ENCODE peak calls at places on chromosome 2, in six cellular contexts. N is heart left ventricle, G is psoas muscle, X is right lobe of liver, A is pancreas, D is body of pancreas. U is an unnamed sample.
A peak's percentile ranks its signal among the peaks of the same experiment; 100 is the strongest.

GRCh38 chr2:153519260-153519875 is 40.8 kb upstream of the RPRM start:
- DNase-seq in X (peak; percentile 38), D (peak; percentile 73), G (peak; percentile 36), N (no peak), A (peak; percentile 84), U (no peak)

GRCh38 chr2:230268606-230269222 is 43.2 kb downstream of the SP140 start:
- DNase-seq in D (no peak), G (no peak), A (no peak), X (no peak), N (no peak), U (no peak)

GRCh38 chr2:75604479-75604878 is 42.1 kb upstream of the MRPL19 start:
- DNase-seq in X (no peak), A (no peak), N (no peak), D (no peak), G (no peak), U (no peak)

GRCh38 chr2:162242586-162243304 is 500 bp downstream of the FAP start:
- DNase-seq in G (no peak), D (no peak), X (no peak), A (no peak), N (no peak), U (no peak)

GRCh38 chr2:26584191-26584590 is 57.0 kb downstream of the CIB4 start:
- DNase-seq in D (no peak), A (peak; percentile 31), G (no peak), N (no peak), X (peak; percentile 5), U (no peak)

GRCh38 chr2:44462934-44463849 is 101.4 kb downstream of the CAMKMT start:
- DNase-seq in X (no peak), G (no peak), A (no peak), N (no peak), D (no peak), U (no peak)

GRCh38 chr2:86358982-86359381 is 21.6 kb upstream of the REEP1 start:
- DNase-seq in A (no peak), G (no peak), D (no peak), N (no peak), X (no peak), U (no peak)

GRCh38 chr2:39567507-39567906 is 98.2 kb upstream of the TMEM178A start:
- DNase-seq in X (no peak), D (no peak), N (no peak), G (no peak), A (no peak), U (no peak)

GRCh38 chr2:46954951-46955571 is 39.5 kb upstream of the MCFD2 start:
- DNase-seq in N (peak; percentile 81), D (peak; percentile 64), A (no peak), X (peak; percentile 76), G (peak; percentile 85), U (no peak)

GRCh38 chr2:160737247-160737646 is 243.6 kb upstream of the RBMS1 start:
- DNase-seq in X (no peak), A (no peak), N (no peak), G (no peak), D (no peak), U (no peak)

GRCh38 chr2:44362207-44363015 is 664 bp downstream of the CAMKMT start:
- DNase-seq in G (peak; percentile 19), D (peak; percentile 39), N (no peak), X (peak; percentile 47), A (peak; percentile 64), U (peak; percentile 78)

GRCh38 chr2:105977212-105977611 is 216.9 kb downstream of the UXS1 start:
- DNase-seq in G (no peak), D (no peak), A (no peak), N (no peak), X (no peak), U (no peak)

GRCh38 chr2:224722250-224722649 is 6.1 kb upstream of the CCDC195 start:
- DNase-seq in X (no peak), G (no peak), A (no peak), D (no peak), N (no peak), U (no peak)

GRCh38 chr2:36322108-36322507 is 33.5 kb upstream of the CRIM1 start:
- DNase-seq in G (no peak), N (no peak), X (no peak), D (no peak), A (no peak), U (no peak)

GRCh38 chr2:118848381-118849225 is 1.2 kb upstream of the EN1 start:
- DNase-seq in D (no peak), N (no peak), G (no peak), X (no peak), A (peak; percentile 51), U (no peak)

GRCh38 chr2:119008108-119008507 is 66.1 kb downstream of the MARCO start:
- DNase-seq in A (no peak), X (no peak), D (no peak), N (no peak), G (no peak), U (no peak)

GRCh38 chr2:46296216-46296839 is 879 bp upstream of the EPAS1 start:
- DNase-seq in A (no peak), G (peak; percentile 49), D (peak; percentile 63), X (peak; percentile 61), N (peak; percentile 54), U (peak; percentile 79)

GRCh38 chr2:124666976-124667375 is 641.9 kb downstream of the CNTNAP5 start:
- DNase-seq in X (no peak), N (no peak), G (no peak), D (no peak), A (no peak), U (no peak)

GRCh38 chr2:14387332-14387731 is 245.2 kb upstream of the LRATD1 start:
- DNase-seq in N (no peak), A (no peak), G (no peak), D (no peak), X (no peak), U (no peak)

GRCh38 chr2:148253716-148254115 is 232.8 kb downstream of the MBD5 start:
- DNase-seq in G (no peak), D (no peak), X (no peak), A (no peak), N (no peak), U (no peak)

GRCh38 chr2:16177671-16178180 is 237.4 kb downstream of the MYCN start:
- DNase-seq in A (no peak), D (no peak), N (no peak), X (no peak), G (no peak), U (no peak)

GRCh38 chr2:9221223-9221622 is 14.6 kb downstream of the ASAP2 start:
- DNase-seq in A (no peak), D (no peak), X (no peak), G (no peak), N (no peak), U (no peak)

GRCh38 chr2:168198476-168199192 is 48.8 kb downstream of the STK39 start:
- DNase-seq in A (no peak), N (no peak), D (no peak), G (no peak), X (no peak), U (no peak)

GRCh38 chr2:222448806-222449205 is 24.5 kb downstream of the SGPP2 start:
- DNase-seq in N (peak; percentile 57), G (no peak), A (no peak), D (no peak), X (no peak), U (no peak)

GRCh38 chr2:26450031-26450635 is 27.8 kb downstream of the OTOF start:
- DNase-seq in G (no peak), D (no peak), N (no peak), X (no peak), A (peak; percentile 28), U (no peak)

GRCh38 chr2:235149240-235149641 is 197.4 kb downstream of the SH3BP4 start:
- DNase-seq in X (no peak), G (no peak), A (no peak), N (no peak), D (no peak), U (no peak)

GRCh38 chr2:30692829-30693265 is 114.4 kb downstream of the CAPN13 start:
- DNase-seq in N (no peak), D (no peak), X (no peak), G (no peak), A (peak; percentile 44), U (no peak)

GRCh38 chr2:9018534-9018933 is 15.1 kb upstream of the MBOAT2 start:
- DNase-seq in G (no peak), A (no peak), D (no peak), N (no peak), X (no peak), U (no peak)

GRCh38 chr2:195602687-195603086 is 54.3 kb upstream of the SLC39A10 start:
- DNase-seq in X (no peak), G (no peak), D (no peak), A (no peak), N (no peak), U (no peak)

GRCh38 chr2:19801367-19802087 is 100.3 kb downstream of the TTC32 start:
- DNase-seq in A (no peak), X (no peak), N (peak; percentile 95), G (peak; percentile 92), D (peak; percentile 22), U (peak; percentile 86)
- H3K27ac ChIP-seq in A (no peak overlapping the region), X (no peak overlapping the region), N (peak overlapping the region; percentile 66), G (peak overlapping the region; percentile 70), D (no peak overlapping the region), U (no peak overlapping the region)

GRCh38 chr2:171475979-171476378 is 42.0 kb downstream of the DCAF17 start:
- DNase-seq in D (no peak), A (no peak), G (no peak), N (no peak), X (no peak), U (no peak)
- H3K36me3 ChIP-seq in D (no peaks in the 10 kb centered on the region), A (no peaks in the 10 kb centered on the region), G (peaks cover 7% of the 10 kb centered on the region), N (peaks cover 29% of the 10 kb centered on the region), X (no peaks in the 10 kb centered on the region), U (peaks cover 50% of the 10 kb centered on the region)

GRCh38 chr2:181290182-181290581 is 167.0 kb upstream of the ITGA4 start:
- DNase-seq in A (no peak), D (no peak), X (no peak), G (no peak), N (no peak), U (no peak)

GRCh38 chr2:181289698-181290097 is 167.5 kb upstream of the ITGA4 start:
- DNase-seq in A (no peak), G (no peak), D (no peak), N (no peak), X (no peak), U (no peak)

GRCh38 chr2:181300600-181301291 is 156.4 kb upstream of the ITGA4 start:
- DNase-seq in N (no peak), G (no peak), D (no peak), A (no peak), X (no peak), U (no peak)

GRCh38 chr2:181294979-181295378 is 162.2 kb upstream of the ITGA4 start:
- DNase-seq in X (no peak), G (no peak), N (no peak), A (no peak), D (no peak), U (no peak)
- H3K4me1 ChIP-seq in X (no peaks in the 10 kb centered on the region), G (no peaks in the 10 kb centered on the region), N (no peaks in the 10 kb centered on the region), A (no peaks in the 10 kb centered on the region), D (no peaks in the 10 kb centered on the region), U (no peaks in the 10 kb centered on the region)

DNA sequence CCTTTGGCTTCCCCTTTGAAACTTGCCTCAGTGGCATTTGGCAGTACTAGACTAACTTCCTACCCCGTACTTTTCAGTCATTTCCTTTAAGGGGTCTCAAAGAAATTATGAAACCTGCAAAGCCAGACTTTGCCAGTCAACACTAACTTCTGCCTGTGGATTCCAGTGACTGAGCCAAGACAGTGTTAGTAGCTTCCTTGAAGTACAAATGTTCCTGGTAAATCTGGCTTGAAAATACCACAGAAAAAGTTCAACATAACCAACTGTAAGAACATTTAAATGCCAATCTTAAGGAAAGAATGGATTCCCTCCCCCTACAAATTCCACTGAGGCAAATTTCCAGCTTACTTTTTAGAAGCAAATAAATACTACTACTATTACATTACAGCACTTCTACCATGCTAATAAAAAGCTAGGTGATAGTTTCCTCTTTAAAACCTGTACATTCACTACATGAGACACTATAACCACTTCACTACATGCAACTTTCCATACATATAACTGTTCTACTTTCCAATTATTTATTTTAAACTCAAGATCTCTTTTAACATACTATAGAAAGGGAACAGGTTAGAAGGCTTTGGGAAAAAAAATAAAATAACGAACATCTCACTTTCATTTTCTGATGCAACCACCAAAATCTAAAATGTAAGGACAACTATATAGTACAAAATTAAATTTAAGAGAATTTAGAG is 2.4 kb downstream of the PELI1 start:
- DNase-seq in G (no peak), N (no peak), A (no peak), D (no peak), X (no peak), U (no peak)
- H3K27ac ChIP-seq in G (peak overlapping the region; percentile 1), N (peak overlapping the region; percentile 98), A (no peak overlapping the region), D (no peak overlapping the region), X (peak overlapping the region; percentile 97), U (peak overlapping the region; percentile 99)